ENCODE peak calls at places on chromosomes 4 and X, in five cellular contexts. G is naive thymus-derived CD4-positive, alpha-beta T cell; R is mesenchymal stem cell; F is psoas muscle; J is ovary. H is an unnamed sample. For H3K4me1, the result is how much of the 10 kb centered on the place peaks cover.

GRCh38 chr4:3670521-3671519 is 95.4 kb upstream of the ADRA2C start:
- DNase-seq in G (no peak), R (no peak), F (no peak), J (no peak), H (no peak)

GRCh38 chrX:22360129-22360528 is 87.4 kb downstream of the CBLL2 start:
- DNase-seq in G (no peak), R (peak), F (no peak), J (no peak), H (no peak)

GRCh38 chrX:96204928-96205327 is 479.7 kb upstream of the DIAPH2 start:
- DNase-seq in G (no peak), R (no peak), F (no peak), J (no peak), H (no peak)

GRCh38 chr4:112840061-112840460 is 203.1 kb downstream of the LARP7 start:
- DNase-seq in G (no peak), R (peak), F (no peak), J (no peak), H (no peak)

GRCh38 chrX:100969936-100970335 is 428 bp downstream of the ARL13A start:
- DNase-seq in G (no peak), R (no peak), F (no peak), J (no peak), H (no peak)

GRCh38 chr4:141126769-141127168 is 6.5 kb downstream of the RNF150 start:
- DNase-seq in G (no peak), R (no peak), F (no peak), J (no peak), H (no peak)

GRCh38 chr4:38674206-38675144 is 10.5 kb downstream of the KLF3 start:
- DNase-seq in G (no peak), R (peak), F (no peak), J (no peak), H (no peak)

GRCh38 chrX:24343719-24344118 is 16.7 kb upstream of the SUPT20HL1 start:
- DNase-seq in G (no peak), R (no peak), F (no peak), J (no peak), H (no peak)

GRCh38 chr4:7915875-7916242 is 23.8 kb downstream of the AFAP1 start:
- DNase-seq in G (no peak), R (no peak), F (no peak), J (no peak), H (no peak)

GRCh38 chrX:114344756-114345155 is 239.1 kb upstream of the HTR2C start:
- DNase-seq in G (no peak), R (peak), F (no peak), J (no peak), H (no peak)

GRCh38 chr4:10084651-10085320 is 31.8 kb downstream of the WDR1 start:
- DNase-seq in G (no peak), R (no peak), F (no peak), J (peak), H (no peak)

GRCh38 chr4:2248044-2248780 is 6.3 kb upstream of the HAUS3 start:
- DNase-seq in G (no peak), R (no peak), F (no peak), J (no peak), H (no peak)

GRCh38 chr4:25424539-25425228 is 47.6 kb downstream of the ANAPC4 start:
- DNase-seq in G (no peak), R (no peak), F (no peak), J (no peak), H (no peak)

GRCh38 chr4:140257461-140258305 is 103.7 kb upstream of the MAML3 start:
- DNase-seq in G (no peak), R (peak), F (no peak), J (no peak), H (no peak)

GRCh38 chr4:114108869-114109268 is 129.4 kb upstream of the ARSJ start:
- DNase-seq in G (no peak), R (peak), F (no peak), J (no peak), H (no peak)

GRCh38 chr4:1616574-1616964 is 67.5 kb downstream of the FAM53A start:
- DNase-seq in G (no peak), R (no peak), F (no peak), J (no peak), H (no peak)

GRCh38 chr4:80592950-80593349 is 257.4 kb downstream of the CFAP299 start:
- DNase-seq in G (no peak), R (no peak), F (no peak), J (no peak), H (no peak)

GRCh38 chr4:60223098-60223497 is 977.0 kb upstream of the ADGRL3 start:
- DNase-seq in G (no peak), R (peak), F (no peak), J (no peak), H (no peak)

GRCh38 chr4:99886146-99886545 is 8.1 kb downstream of the LAMTOR3 start:
- DNase-seq in G (no peak), R (no peak), F (no peak), J (no peak), H (no peak)

GRCh38 chrX:98523521-98523920 is 1639.8 kb downstream of the RPA4 start:
- DNase-seq in G (no peak), R (no peak), F (no peak), J (no peak), H (no peak)

GRCh38 chr4:132108784-132109183 is 1040.3 kb upstream of the PCDH10 start:
- DNase-seq in G (no peak), R (no peak), F (no peak), J (no peak), H (no peak)

GRCh38 chr4:100421356-100421978 is 96.4 kb downstream of the EMCN start:
- DNase-seq in G (no peak), R (peak), F (no peak), J (no peak), H (no peak)

GRCh38 chrX:31021537-31021936 is 50.3 kb downstream of the FTHL17 start:
- DNase-seq in G (no peak), R (no peak), F (no peak), J (no peak), H (no peak)

GRCh38 chr4:17698116-17698515 is 83.3 kb downstream of the FAM184B start:
- DNase-seq in G (no peak), R (no peak), F (no peak), J (no peak), H (no peak)

GRCh38 chr4:39932776-39933402 is 44.8 kb downstream of the PDS5A start:
- DNase-seq in G (no peak), R (peak), F (no peak), J (no peak), H (peak)

GRCh38 chrX:101230636-101231035 is 11.1 kb downstream of the DRP2 start:
- DNase-seq in G (no peak), R (peak), F (no peak), J (no peak), H (no peak)

GRCh38 chr4:114017120-114017917 is 37.9 kb upstream of the ARSJ start:
- DNase-seq in G (no peak), R (no peak), F (no peak), J (no peak), H (no peak)

GRCh38 chr4:16853653-16854052 is 44.8 kb downstream of the LDB2 start:
- DNase-seq in G (no peak), R (no peak), F (no peak), J (no peak), H (no peak)

GRCh38 chrX:121084903-121085611 is 37.6 kb downstream of the GLUD2 start:
- DNase-seq in G (no peak), R (no peak), F (no peak), J (no peak), H (no peak)

GRCh38 chr4:100986360-100986868 is 360.9 kb downstream of the PPP3CA start:
- DNase-seq in G (no peak), R (peak), F (no peak), J (no peak), H (no peak)

GRCh38 chr4:53905935-53906377 is 158.4 kb downstream of the CHIC2 start:
- DNase-seq in G (no peak), R (peak), F (peak), J (peak), H (no peak)

GRCh38 chr4:89196745-89197144 is 85.4 kb downstream of the TIGD2 start:
- DNase-seq in G (no peak), R (no peak), F (no peak), J (no peak), H (no peak)

GRCh38 chrX:53281321-53281822 is at the start of gene IQSEC2:
- DNase-seq in G (no peak), R (peak), F (peak), J (peak), H (no peak)

GRCh38 chrX:107272431-107272921 is 66.1 kb downstream of the DNAAF6 start:
- DNase-seq in G (no peak), R (no peak), F (no peak), J (no peak), H (no peak)

GRCh38 chr4:170025523-170026252 is 507 bp downstream of the MFAP3L start:
- DNase-seq in G (peak), R (no peak), F (no peak), J (no peak), H (peak)

GRCh38 chr4:128285085-128286023 is 2.3 kb downstream of the PGRMC2 start:
- DNase-seq in G (no peak), R (no peak), F (no peak), J (no peak), H (no peak)

GRCh38 chr4:110644008-110644407 is 21.1 kb upstream of the PITX2 start:
- DNase-seq in G (no peak), R (no peak), F (no peak), J (no peak), H (no peak)

GRCh38 chr4:544386-545105 is 31.5 kb downstream of the TMEM271 start:
- DNase-seq in G (no peak), R (no peak), F (no peak), J (no peak), H (no peak)

GRCh38 chrX:11273544-11273943 is 19.7 kb upstream of the AMELX start:
- DNase-seq in G (no peak), R (peak), F (no peak), J (no peak), H (no peak)

DNA sequence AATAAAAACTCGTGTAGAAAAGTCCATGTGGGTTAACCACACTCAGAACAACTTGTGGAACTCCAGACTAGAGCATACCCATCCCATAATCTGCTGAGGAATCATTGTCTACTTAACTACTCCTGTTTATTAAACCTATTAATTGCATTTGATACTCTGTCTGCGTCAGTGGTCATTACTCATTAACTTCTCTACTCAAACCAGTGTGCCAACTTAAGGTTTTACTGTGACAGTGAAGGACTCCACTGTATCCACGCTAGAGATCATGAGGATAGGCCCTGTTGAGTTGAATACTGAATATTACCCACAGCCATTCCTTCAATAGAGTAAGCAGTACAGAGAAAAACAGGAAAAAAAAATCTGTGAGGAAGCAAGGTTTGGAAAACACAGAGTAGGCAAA is 17.3 kb downstream of the HPGD start:
- DNase-seq in G (no peak), R (no peak), F (no peak), J (no peak), H (no peak)
- H3K4me1 ChIP-seq in G (under half), R (under half), F (under half), J (under half), H (under half)

GRCh38 chr4:147550626-147551250 is 66.5 kb upstream of the TMEM184C start:
- DNase-seq in G (no peak), R (peak), F (no peak), J (no peak), H (no peak)

GRCh38 chr4:147548251-147548650 is 67.4 kb downstream of the EDNRA start:
- DNase-seq in G (no peak), R (no peak), F (no peak), J (no peak), H (no peak)

GRCh38 chr4:147543039-147543438 is 62.1 kb downstream of the EDNRA start:
- DNase-seq in G (no peak), R (peak), F (no peak), J (no peak), H (no peak)

GRCh38 chr4:147546341-147546740 is 65.4 kb downstream of the EDNRA start:
- DNase-seq in G (no peak), R (peak), F (no peak), J (no peak), H (no peak)

DNA sequence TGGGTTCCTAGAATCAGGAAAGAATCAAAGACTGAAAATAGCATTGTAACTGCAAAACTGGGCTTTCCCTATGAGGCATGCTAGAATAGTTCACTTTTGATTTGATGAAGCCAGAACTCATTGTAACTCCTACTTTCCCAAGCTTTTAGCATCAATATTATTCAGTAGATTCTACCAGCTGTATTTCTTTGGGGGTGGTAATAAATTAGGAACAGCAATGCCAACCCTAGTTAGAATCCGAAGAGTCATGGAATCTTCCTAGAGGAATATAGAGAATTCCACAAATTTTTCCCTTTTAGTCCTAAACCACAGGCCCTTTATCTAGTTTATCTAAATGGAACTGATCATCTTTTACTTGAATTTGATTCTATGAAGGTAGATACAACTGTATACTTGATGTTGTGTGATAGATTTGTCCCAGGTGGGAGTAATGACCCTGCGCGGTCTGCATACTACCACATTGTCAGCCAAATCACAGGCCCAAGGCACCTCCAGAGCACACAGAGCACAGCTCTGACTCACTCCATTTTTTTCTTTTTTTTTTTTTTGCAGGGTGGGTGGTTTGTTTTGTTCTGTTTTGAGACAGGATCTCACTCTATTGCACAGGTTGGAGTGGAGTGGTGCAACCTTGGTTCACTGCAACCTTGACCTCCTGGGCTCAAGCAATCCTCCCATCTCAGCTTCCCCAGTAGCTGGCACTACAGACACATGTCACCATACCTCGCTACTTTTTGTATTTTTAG is 66.6 kb downstream of the EDNRA start:
- DNase-seq in G (no peak), R (peak), F (no peak), J (no peak), H (no peak)
- H3K4me1 ChIP-seq in G (under half), R (under half), F (under half), J (under half), H (under half)

GRCh38 chr4:102809190-102809589 is 18.2 kb downstream of the UBE2D3 start:
- DNase-seq in G (no peak), R (no peak), F (no peak), J (no peak), H (no peak)
- H3K4me1 ChIP-seq in G (half or more), R (under half), F (half or more), J (under half), H (half or more)

GRCh38 chrX:1520350-1520749 is 16.6 kb downstream of the P2RY8 start:
- DNase-seq in G (no peak), R (no peak), F (no peak), J (no peak), H (no peak)
- H3K4me1 ChIP-seq in G (under half), R (under half), F (under half), J (under half), H (under half)